ENCODE peak calls at places on chromosomes 7 and 10, in nine cellular contexts. Y is Caki2; N is activated T-helper 9 cell treated with anti-CD3 and anti-CD28 coated beads, Interleukin-2, amount 50 U/mL, for 16 hours; J is activated CD8-positive, alpha-beta T cell treated with anti-CD3 and anti-CD28 coated beads for 36 hours; Q is NCI-H1436; X is NCI-H1105; I is WTC11; D is LoVo; C is SHP77. A is an unnamed sample.

GRCh38 chr7:140170375-140170774 is 6.4 kb downstream of the KDM7A start:
- DNase-seq in Y (no peak), N (no peak), J (no peak), Q (no peak), X (no peak), I (no peak), D (no peak), C (no peak), A (no peak)

GRCh38 chr10:21281173-21281572 is 244.3 kb downstream of the SKIDA1 start:
- DNase-seq in Y (no peak), N (no peak), J (no peak), Q (no peak), X (no peak), I (no peak), D (no peak), C (no peak), A (no peak)

GRCh38 chr10:101172741-101173140 is 41.6 kb downstream of the TLX1 start:
- DNase-seq in Y (no peak), N (no peak), J (no peak), Q (no peak), X (no peak), I (no peak), D (no peak), C (no peak), A (no peak)

GRCh38 chr7:117793496-117793895 is 79.7 kb downstream of the CTTNBP2 start:
- DNase-seq in Y (no peak), N (no peak), J (no peak), Q (no peak), X (no peak), I (no peak), D (no peak), C (no peak), A (no peak)

GRCh38 chr10:85927952-85928677 is 438.5 kb downstream of the GRID1 start:
- DNase-seq in Y (peak), N (no peak), J (no peak), Q (no peak), X (peak), I (no peak), D (peak), C (no peak), A (no peak)

GRCh38 chr10:9222917-9223316 is 1168.4 kb downstream of the GATA3 start:
- DNase-seq in Y (no peak), N (no peak), J (no peak), Q (no peak), X (no peak), I (no peak), D (peak), C (no peak), A (no peak)

GRCh38 chr7:149300751-149301150 is 38.8 kb downstream of the ZNF783 start:
- DNase-seq in Y (no peak), N (no peak), J (no peak), Q (no peak), X (no peak), I (no peak), D (no peak), C (no peak), A (no peak)

GRCh38 chr10:47412869-47413268 is 28.8 kb upstream of the ZNF488 start:
- DNase-seq in Y (peak), N (no peak), J (no peak), Q (no peak), X (no peak), I (no peak), D (no peak), C (no peak), A (no peak)

GRCh38 chr7:50540785-50541579 is 24.2 kb downstream of the DDC start:
- DNase-seq in Y (no peak), N (no peak), J (no peak), Q (no peak), X (no peak), I (no peak), D (no peak), C (no peak), A (no peak)

GRCh38 chr10:50254479-50254878 is 3.2 kb upstream of the ASAH2 start:
- DNase-seq in Y (no peak), N (no peak), J (no peak), Q (no peak), X (no peak), I (no peak), D (no peak), C (no peak), A (no peak)

GRCh38 chr10:48494611-48495010 is 110.3 kb downstream of the ARHGAP22 start:
- DNase-seq in Y (no peak), N (no peak), J (no peak), Q (no peak), X (no peak), I (no peak), D (no peak), C (no peak), A (no peak)

GRCh38 chr7:2269468-2270460 is 27.7 kb downstream of the NUDT1 start:
- DNase-seq in Y (no peak), N (no peak), J (no peak), Q (no peak), X (no peak), I (peak), D (no peak), C (no peak), A (no peak)

GRCh38 chr7:76300210-76300731 is 2.2 kb upstream of the HSPB1 start:
- DNase-seq in Y (peak), N (no peak), J (no peak), Q (no peak), X (no peak), I (no peak), D (peak), C (no peak), A (no peak)

GRCh38 chr7:114703677-114704076 is 218.2 kb upstream of the MDFIC start:
- DNase-seq in Y (no peak), N (no peak), J (peak), Q (no peak), X (no peak), I (no peak), D (peak), C (no peak), A (no peak)

GRCh38 chr10:8146650-8147049 is 92.2 kb downstream of the GATA3 start:
- DNase-seq in Y (no peak), N (no peak), J (no peak), Q (no peak), X (no peak), I (no peak), D (peak), C (no peak), A (no peak)

GRCh38 chr7:29523728-29524127 is 39.9 kb upstream of the PRR15 start:
- DNase-seq in Y (no peak), N (no peak), J (no peak), Q (no peak), X (no peak), I (no peak), D (no peak), C (no peak), A (no peak)

GRCh38 chr10:45592432-45592831 is 80.1 kb downstream of the ZFAND4 start:
- DNase-seq in Y (no peak), N (no peak), J (no peak), Q (no peak), X (no peak), I (no peak), D (no peak), C (no peak), A (no peak)

GRCh38 chr7:111752022-111752582 is 189.8 kb upstream of the IMMP2L start:
- DNase-seq in Y (no peak), N (peak), J (peak), Q (peak), X (no peak), I (peak), D (peak), C (peak), A (no peak)

GRCh38 chr7:113824117-113824823 is 94.5 kb downstream of the PPP1R3A start:
- DNase-seq in Y (no peak), N (no peak), J (no peak), Q (no peak), X (no peak), I (no peak), D (peak), C (no peak), A (no peak)

GRCh38 chr10:48446785-48447184 is 140.3 kb downstream of the MAPK8 start:
- DNase-seq in Y (no peak), N (no peak), J (no peak), Q (no peak), X (no peak), I (no peak), D (no peak), C (no peak), A (no peak)

GRCh38 chr7:1454471-1455065 is 4.7 kb downstream of the MICALL2 start:
- DNase-seq in Y (no peak), N (no peak), J (no peak), Q (no peak), X (no peak), I (no peak), D (no peak), C (no peak), A (no peak)

GRCh38 chr10:131273476-131273875 is 38.0 kb downstream of the TCERG1L start:
- DNase-seq in Y (no peak), N (no peak), J (no peak), Q (no peak), X (no peak), I (no peak), D (no peak), C (no peak), A (no peak)

GRCh38 chr10:33277135-33277536 is 57.3 kb downstream of the NRP1 start:
- DNase-seq in Y (peak), N (no peak), J (no peak), Q (no peak), X (no peak), I (no peak), D (no peak), C (peak), A (no peak)

GRCh38 chr10:23439920-23440875 is 1.3 kb downstream of the OTUD1 start:
- DNase-seq in Y (peak), N (peak), J (peak), Q (no peak), X (no peak), I (peak), D (peak), C (no peak), A (peak)

GRCh38 chr7:73433924-73434700 is 534 bp downstream of the FZD9 start:
- DNase-seq in Y (no peak), N (no peak), J (peak), Q (no peak), X (no peak), I (peak), D (no peak), C (no peak), A (no peak)

GRCh38 chr7:95715274-95715673 is 57.1 kb upstream of the DYNC1I1 start:
- DNase-seq in Y (no peak), N (no peak), J (no peak), Q (no peak), X (no peak), I (no peak), D (no peak), C (no peak), A (no peak)

GRCh38 chr10:100353770-100354485 is 6.9 kb downstream of the SCD start:
- DNase-seq in Y (no peak), N (no peak), J (no peak), Q (no peak), X (no peak), I (no peak), D (no peak), C (no peak), A (no peak)

GRCh38 chr7:81025360-81025759 is 106.5 kb upstream of the SEMA3C start:
- DNase-seq in Y (no peak), N (no peak), J (no peak), Q (peak), X (no peak), I (no peak), D (no peak), C (no peak), A (no peak)

GRCh38 chr10:124977648-124978375 is 35.9 kb downstream of the ZRANB1 start:
- DNase-seq in Y (no peak), N (no peak), J (no peak), Q (no peak), X (no peak), I (no peak), D (no peak), C (no peak), A (no peak)

GRCh38 chr10:19970707-19971106 is 154.5 kb downstream of the PLXDC2 start:
- DNase-seq in Y (no peak), N (no peak), J (no peak), Q (no peak), X (no peak), I (no peak), D (no peak), C (no peak), A (no peak)